ENCODE peak calls at places on chromosomes 16 and 17, in four cellular contexts. C is upper lobe of left lung, Y is adrenal gland, U is A549. J is an unnamed sample.
A peak's percentile ranks its signal among the peaks of the same experiment; 100 is the strongest.

GRCh38 chr17:82604532-82604931 is 43.7 kb downstream of the WDR45B start:
- DNase-seq in C (no peak), Y (no peak), U (no peak), J (no peak)

GRCh38 chr16:71645450-71645849 is 19.5 kb downstream of the MARVELD3 start:
- DNase-seq in C (no peak), Y (no peak), U (peak; percentile 70), J (no peak)

GRCh38 chr16:588639-588888 is 1.3 kb upstream of the RAB40C start:
- DNase-seq in C (no peak), Y (peak; percentile 62), U (no peak), J (peak; percentile 57)

GRCh38 chr17:49442051-49442450 is 27.4 kb upstream of the PHB1 start:
- DNase-seq in C (no peak), Y (no peak), U (no peak), J (no peak)

GRCh38 chr16:46911038-46911437 is 26.9 kb downstream of the GPT2 start:
- DNase-seq in C (no peak), Y (no peak), U (no peak), J (no peak)

GRCh38 chr16:70678898-70679652 is 6.8 kb downstream of the MTSS2 start:
- DNase-seq in C (peak; percentile 76), Y (no peak), U (no peak), J (no peak)

GRCh38 chr17:30554839-30555751 is 77.9 kb downstream of the GOSR1 start:
- DNase-seq in C (peak; percentile 64), Y (no peak), U (no peak), J (no peak)

GRCh38 chr16:30886145-30886544 is 7.7 kb downstream of the BCL7C start:
- DNase-seq in C (no peak), Y (no peak), U (no peak), J (no peak)

GRCh38 chr17:58336456-58337094 is 8.0 kb upstream of the TSPOAP1 start:
- DNase-seq in C (no peak), Y (peak; percentile 49), U (no peak), J (no peak)

GRCh38 chr17:66580178-66580577 is 254.7 kb upstream of the CACNG5 start:
- DNase-seq in C (no peak), Y (peak; percentile 33), U (peak; percentile 26), J (peak; percentile 20)

GRCh38 chr16:77782694-77783093 is 5.7 kb upstream of the VAT1L start:
- DNase-seq in C (no peak), Y (no peak), U (no peak), J (no peak)

GRCh38 chr16:50602531-50603205 is 54.5 kb downstream of the NKD1 start:
- DNase-seq in C (no peak), Y (no peak), U (no peak), J (no peak)

GRCh38 chr17:50111687-50112655 is 16.8 kb downstream of the PDK2 start:
- DNase-seq in C (peak; percentile 64), Y (peak; percentile 82), U (no peak), J (peak; percentile 69)

GRCh38 chr17:34386343-34386924 is 23.4 kb upstream of the CCL1 start:
- DNase-seq in C (no peak), Y (no peak), U (no peak), J (no peak)

GRCh38 chr17:5437721-5438317 is 1.1 kb downstream of the C1QBP start:
- DNase-seq in C (no peak), Y (no peak), U (no peak), J (no peak)

GRCh38 chr17:81309140-81309858 is 14.2 kb upstream of the SLC38A10 start:
- DNase-seq in C (peak; percentile 96), Y (peak; percentile 81), U (peak; percentile 99), J (peak; percentile 92)

GRCh38 chr17:57670769-57671545 is 74.1 kb downstream of the CCDC182 start:
- DNase-seq in C (no peak), Y (peak; percentile 14), U (no peak), J (peak; percentile 9)

GRCh38 chr16:12406840-12407690 is 396.6 kb downstream of the CPPED1 start:
- DNase-seq in C (no peak), Y (no peak), U (peak; percentile 14), J (no peak)

GRCh38 chr16:58331024-58331707 is 36.3 kb upstream of the PRSS54 start:
- DNase-seq in C (no peak), Y (no peak), U (no peak), J (no peak)

GRCh38 chr17:3524024-3524423 is 33.6 kb downstream of the TRPV3 start:
- DNase-seq in C (no peak), Y (no peak), U (no peak), J (no peak)

GRCh38 chr17:9002610-9003354 is 18.5 kb upstream of the NTN1 start:
- DNase-seq in C (peak; percentile 87), Y (no peak), U (peak; percentile 75), J (peak; percentile 45)

GRCh38 chr16:23433261-23433920 is 19.6 kb downstream of the COG7 start:
- DNase-seq in C (no peak), Y (no peak), U (no peak), J (no peak)

GRCh38 chr17:48121921-48122650 is 14.5 kb downstream of the SNX11 start:
- DNase-seq in C (no peak), Y (no peak), U (no peak), J (no peak)

GRCh38 chr17:13474073-13474800 is 127.5 kb downstream of the HS3ST3A1 start:
- DNase-seq in C (no peak), Y (no peak), U (no peak), J (no peak)

GRCh38 chr16:20822451-20823128 is 16.3 kb downstream of the REXO5 start:
- DNase-seq in C (no peak), Y (no peak), U (no peak), J (no peak)

GRCh38 chr17:34706029-34706428 is 126.6 kb downstream of the TMEM132E start:
- DNase-seq in C (no peak), Y (peak; percentile 48), U (no peak), J (no peak)

GRCh38 chr17:52157161-52157560 is 1.4 kb downstream of the CA10 start:
- DNase-seq in C (no peak), Y (no peak), U (no peak), J (no peak)

GRCh38 chr17:61199431-61200348 is 200.0 kb upstream of the TBX2 start:
- DNase-seq in C (no peak), Y (no peak), U (no peak), J (no peak)

GRCh38 chr17:58383892-58384462 is 32.0 kb upstream of the SUPT4H1 start:
- DNase-seq in C (no peak), Y (no peak), U (no peak), J (no peak)

GRCh38 chr17:22463110-22463850 is 771.0 kb downstream of the KCNJ18 start:
- DNase-seq in C (no peak), Y (no peak), U (no peak), J (no peak)

GRCh38 chr16:6027733-6028132 is 930.1 kb upstream of the EEF2KMT start:
- DNase-seq in C (no peak), Y (no peak), U (no peak), J (no peak)

GRCh38 chr17:57997085-57997809 is 9.2 kb upstream of the VEZF1 start:
- DNase-seq in C (no peak), Y (no peak), U (no peak), J (no peak)

GRCh38 chr17:1264196-1264595 is 6.0 kb upstream of the BHLHA9 start:
- DNase-seq in C (no peak), Y (no peak), U (no peak), J (no peak)

GRCh38 chr16:27999687-28000086 is 63.8 kb downstream of the GSG1L start:
- DNase-seq in C (no peak), Y (no peak), U (no peak), J (no peak)

GRCh38 chr17:80585880-80586279 is 41.2 kb downstream of the RPTOR start:
- DNase-seq in C (no peak), Y (no peak), U (no peak), J (no peak)

GRCh38 chr17:40871316-40871715 is 4.3 kb upstream of the KRT12 start:
- DNase-seq in C (no peak), Y (no peak), U (no peak), J (no peak)

GRCh38 chr17:75778861-75779249 is 5.8 kb upstream of the UNK start:
- DNase-seq in C (no peak), Y (no peak), U (peak; percentile 55), J (no peak)

DNA sequence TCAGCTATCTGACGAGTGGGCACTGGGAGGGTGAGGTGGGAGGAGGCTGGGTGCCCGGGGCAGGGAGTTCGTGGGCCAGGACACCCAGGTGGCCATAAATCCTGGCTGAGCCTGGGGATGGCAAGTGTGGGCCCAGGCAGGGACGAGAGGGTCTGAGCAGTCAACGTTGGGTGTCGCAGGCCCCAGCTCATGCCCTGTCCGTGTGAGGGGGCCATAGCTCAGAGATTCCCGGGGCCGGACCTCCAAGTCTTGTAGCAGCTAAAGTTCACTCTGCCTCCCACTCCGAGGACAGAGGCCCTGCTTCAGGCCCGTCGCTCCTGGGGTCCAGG is 34.4 kb downstream of the CTU2 start:
- DNase-seq in C (peak; percentile 75), Y (no peak), U (no peak), J (no peak)
- H3K4me1 ChIP-seq in C (peaks cover 19% of the 10 kb centered on the region), Y (no peaks in the 10 kb centered on the region), U (peaks cover 4% of the 10 kb centered on the region), J (no peaks in the 10 kb centered on the region)

GRCh38 chr16:14100825-14101224 is 29.7 kb downstream of the MRTFB start:
- DNase-seq in C (no peak), Y (no peak), U (no peak), J (no peak)
- H3K4me1 ChIP-seq in C (peaks cover 59% of the 10 kb centered on the region), Y (peaks cover 14% of the 10 kb centered on the region), U (peaks cover 30% of the 10 kb centered on the region), J (peaks cover 69% of the 10 kb centered on the region)

GRCh38 chr17:74766413-74766812 is 9.7 kb downstream of the NAT9 start:
- DNase-seq in C (no peak), Y (no peak), U (no peak), J (no peak)
- H3K4me1 ChIP-seq in C (peaks cover under 1% of the 10 kb centered on the region), Y (peaks cover 49% of the 10 kb centered on the region), U (peaks cover 40% of the 10 kb centered on the region), J (peaks cover 50% of the 10 kb centered on the region)

GRCh38 chr17:76994237-76994637 is 126.0 kb downstream of the MGAT5B start:
- DNase-seq in C (no peak), Y (no peak), U (no peak), J (no peak)
- H3K4me1 ChIP-seq in C (peaks cover 2% of the 10 kb centered on the region), Y (no peaks in the 10 kb centered on the region), U (peaks cover 20% of the 10 kb centered on the region), J (no peaks in the 10 kb centered on the region)

GRCh38 chr17:17677299-17678040 is 3.8 kb upstream of the RAI1 start:
- DNase-seq in C (no peak), Y (no peak), U (no peak), J (no peak)
- H3K4me1 ChIP-seq in C (no peaks in the 10 kb centered on the region), Y (no peaks in the 10 kb centered on the region), U (peaks cover 10% of the 10 kb centered on the region), J (no peaks in the 10 kb centered on the region)

DNA sequence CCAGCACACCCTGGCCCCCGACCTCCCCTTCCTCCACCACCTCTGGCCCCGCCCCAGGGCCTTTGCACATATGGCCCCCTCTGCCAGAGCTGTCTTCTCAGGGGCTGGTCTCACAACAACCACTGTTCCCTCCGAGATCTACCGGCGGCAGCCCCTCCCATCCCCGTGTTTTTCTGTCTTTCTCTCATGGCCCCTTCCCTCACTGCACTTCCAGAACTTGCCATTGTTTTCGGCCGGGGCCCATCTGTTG is 30.2 kb downstream of the ZFPM1 start:
- DNase-seq in C (no peak), Y (no peak), U (no peak), J (no peak)
- H3K4me1 ChIP-seq in C (no peaks in the 10 kb centered on the region), Y (no peaks in the 10 kb centered on the region), U (peaks cover 16% of the 10 kb centered on the region), J (peaks cover 45% of the 10 kb centered on the region)

GRCh38 chr16:87853411-87854052 is 15.8 kb downstream of the SLC7A5 start:
- DNase-seq in C (peak; percentile 95), Y (peak; percentile 87), U (peak; percentile 82), J (peak; percentile 84)
- H3K4me1 ChIP-seq in C (peaks cover 22% of the 10 kb centered on the region), Y (peaks cover 9% of the 10 kb centered on the region), U (peaks cover 98% of the 10 kb centered on the region), J (peaks cover 23% of the 10 kb centered on the region)

J was measured in pancreas.